ENCODE peak calls at places on chromosomes 3 and 15, in seven cellular contexts. One of them, this sample, is unnamed.

GRCh38 chr15:44066211-44066827 is 128.8 kb downstream of the FRMD5 start:
- DNase-seq in OCI-LY7: peak
- DNase-seq in suprapubic skin: no peak
- DNase-seq in thoracic aorta: no peak
- DNase-seq in fibroblast of lung: peak
- DNase-seq in left ventricle myocardium inferior: no peak
- DNase-seq in tibial nerve: peak
- DNase-seq in this sample: peak

GRCh38 chr3:174285242-174285641 is 573.9 kb upstream of the NAALADL2 start:
- DNase-seq in OCI-LY7: no peak
- DNase-seq in suprapubic skin: no peak
- DNase-seq in thoracic aorta: no peak
- DNase-seq in fibroblast of lung: no peak
- DNase-seq in left ventricle myocardium inferior: no peak
- DNase-seq in tibial nerve: no peak
- DNase-seq in this sample: no peak

GRCh38 chr15:65286069-65286703 is 497 bp downstream of the PARP16 start:
- DNase-seq in OCI-LY7: peak
- DNase-seq in suprapubic skin: no peak
- DNase-seq in thoracic aorta: no peak
- DNase-seq in fibroblast of lung: peak
- DNase-seq in left ventricle myocardium inferior: no peak
- DNase-seq in tibial nerve: no peak
- DNase-seq in this sample: peak

GRCh38 chr3:59084598-59084997 is 34.8 kb upstream of the CFAP20DC start:
- DNase-seq in OCI-LY7: no peak
- DNase-seq in suprapubic skin: no peak
- DNase-seq in thoracic aorta: no peak
- DNase-seq in fibroblast of lung: no peak
- DNase-seq in left ventricle myocardium inferior: no peak
- DNase-seq in tibial nerve: no peak
- DNase-seq in this sample: peak

GRCh38 chr15:33738941-33739664 is 229.2 kb upstream of the CHRM5 start:
- DNase-seq in OCI-LY7: no peak
- DNase-seq in suprapubic skin: no peak
- DNase-seq in thoracic aorta: no peak
- DNase-seq in fibroblast of lung: no peak
- DNase-seq in left ventricle myocardium inferior: no peak
- DNase-seq in tibial nerve: no peak
- DNase-seq in this sample: no peak

GRCh38 chr3:11434017-11434526 is 161.9 kb downstream of the ATG7 start:
- DNase-seq in OCI-LY7: no peak
- DNase-seq in suprapubic skin: peak
- DNase-seq in thoracic aorta: peak
- DNase-seq in fibroblast of lung: peak
- DNase-seq in left ventricle myocardium inferior: peak
- DNase-seq in tibial nerve: peak
- DNase-seq in this sample: peak

GRCh38 chr15:29988689-29989088 is 94.1 kb upstream of the GOLGA8J start:
- DNase-seq in OCI-LY7: no peak
- DNase-seq in suprapubic skin: no peak
- DNase-seq in thoracic aorta: no peak
- DNase-seq in fibroblast of lung: peak
- DNase-seq in left ventricle myocardium inferior: no peak
- DNase-seq in tibial nerve: no peak
- DNase-seq in this sample: no peak

GRCh38 chr3:40387001-40387894 is at the start of gene ENTPD3:
- DNase-seq in OCI-LY7: no peak
- DNase-seq in suprapubic skin: no peak
- DNase-seq in thoracic aorta: no peak
- DNase-seq in fibroblast of lung: peak
- DNase-seq in left ventricle myocardium inferior: no peak
- DNase-seq in tibial nerve: no peak
- DNase-seq in this sample: peak

GRCh38 chr15:39273805-39274411 is 307.0 kb upstream of the THBS1 start:
- DNase-seq in OCI-LY7: no peak
- DNase-seq in suprapubic skin: no peak
- DNase-seq in thoracic aorta: no peak
- DNase-seq in fibroblast of lung: peak
- DNase-seq in left ventricle myocardium inferior: no peak
- DNase-seq in tibial nerve: no peak
- DNase-seq in this sample: peak

GRCh38 chr15:89457086-89457485 is 39.3 kb downstream of the RHCG start:
- DNase-seq in OCI-LY7: peak
- DNase-seq in suprapubic skin: no peak
- DNase-seq in thoracic aorta: no peak
- DNase-seq in fibroblast of lung: peak
- DNase-seq in left ventricle myocardium inferior: no peak
- DNase-seq in tibial nerve: no peak
- DNase-seq in this sample: no peak

GRCh38 chr15:91849749-91850161 is 3.8 kb upstream of the SLCO3A1 start:
- DNase-seq in OCI-LY7: peak
- DNase-seq in suprapubic skin: no peak
- DNase-seq in thoracic aorta: no peak
- DNase-seq in fibroblast of lung: peak
- DNase-seq in left ventricle myocardium inferior: no peak
- DNase-seq in tibial nerve: no peak
- DNase-seq in this sample: peak

GRCh38 chr3:71385040-71385685 is 198.4 kb downstream of the FOXP1 start:
- DNase-seq in OCI-LY7: no peak
- DNase-seq in suprapubic skin: no peak
- DNase-seq in thoracic aorta: no peak
- DNase-seq in fibroblast of lung: peak
- DNase-seq in left ventricle myocardium inferior: no peak
- DNase-seq in tibial nerve: no peak
- DNase-seq in this sample: no peak

GRCh38 chr15:78035861-78036476 is 41.5 kb downstream of the TBC1D2B start:
- DNase-seq in OCI-LY7: no peak
- DNase-seq in suprapubic skin: no peak
- DNase-seq in thoracic aorta: no peak
- DNase-seq in fibroblast of lung: no peak
- DNase-seq in left ventricle myocardium inferior: no peak
- DNase-seq in tibial nerve: no peak
- DNase-seq in this sample: no peak

GRCh38 chr3:179546814-179547241 is 15.9 kb upstream of the ACTL6A start:
- DNase-seq in OCI-LY7: no peak
- DNase-seq in suprapubic skin: no peak
- DNase-seq in thoracic aorta: no peak
- DNase-seq in fibroblast of lung: no peak
- DNase-seq in left ventricle myocardium inferior: no peak
- DNase-seq in tibial nerve: no peak
- DNase-seq in this sample: peak

GRCh38 chr3:98986073-98986472 is 84.6 kb upstream of the DCBLD2 start:
- DNase-seq in OCI-LY7: peak
- DNase-seq in suprapubic skin: no peak
- DNase-seq in thoracic aorta: no peak
- DNase-seq in fibroblast of lung: peak
- DNase-seq in left ventricle myocardium inferior: no peak
- DNase-seq in tibial nerve: no peak
- DNase-seq in this sample: peak
- H3K4me3 ChIP-seq in OCI-LY7: no peak
- H3K4me3 ChIP-seq in suprapubic skin: no peak
- H3K4me3 ChIP-seq in thoracic aorta: no peak
- H3K4me3 ChIP-seq in fibroblast of lung: no peak
- H3K4me3 ChIP-seq in left ventricle myocardium inferior: no peak
- H3K4me3 ChIP-seq in tibial nerve: no peak
- H3K4me3 ChIP-seq in this sample: no peak

DNA sequence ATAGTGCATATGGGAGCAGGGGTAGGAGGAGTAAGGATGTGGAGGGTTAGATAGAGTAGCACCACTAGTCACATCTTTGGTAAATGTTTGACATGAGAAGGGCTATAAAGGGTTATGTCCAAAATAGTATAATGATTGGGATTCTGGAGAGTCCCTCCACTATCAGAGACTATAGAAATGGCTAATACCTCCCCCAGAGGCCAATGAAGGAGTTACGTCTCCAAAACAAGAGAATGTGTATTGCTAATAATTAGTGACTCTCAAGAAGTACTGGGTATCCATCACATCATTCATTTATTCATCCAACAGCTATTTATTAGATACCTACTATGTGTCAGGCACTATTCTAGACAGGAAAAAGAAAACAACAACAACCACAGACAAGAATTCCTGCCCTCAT is 203.7 kb upstream of the UMPS start:
- DNase-seq in OCI-LY7: no peak
- DNase-seq in suprapubic skin: no peak
- DNase-seq in thoracic aorta: no peak
- DNase-seq in fibroblast of lung: no peak
- DNase-seq in left ventricle myocardium inferior: no peak
- DNase-seq in tibial nerve: no peak
- DNase-seq in this sample: no peak
- TF ChIP-seq CTCF in OCI-LY7: no peak
- TF ChIP-seq CTCF in suprapubic skin: no peak
- TF ChIP-seq CTCF in thoracic aorta: no peak
- TF ChIP-seq CTCF in fibroblast of lung: no peak
- TF ChIP-seq CTCF in left ventricle myocardium inferior: no peak
- TF ChIP-seq CTCF in tibial nerve: no peak
- TF ChIP-seq CTCF in this sample: no peak

GRCh38 chr3:129448187-129448895 is 8.3 kb downstream of the IFT122 start:
- DNase-seq in OCI-LY7: no peak
- DNase-seq in suprapubic skin: no peak
- DNase-seq in thoracic aorta: no peak
- DNase-seq in fibroblast of lung: no peak
- DNase-seq in left ventricle myocardium inferior: no peak
- DNase-seq in tibial nerve: no peak
- DNase-seq in this sample: no peak
- H3K4me3 ChIP-seq in OCI-LY7: no peak
- H3K4me3 ChIP-seq in suprapubic skin: no peak
- H3K4me3 ChIP-seq in thoracic aorta: no peak
- H3K4me3 ChIP-seq in fibroblast of lung: no peak
- H3K4me3 ChIP-seq in left ventricle myocardium inferior: no peak
- H3K4me3 ChIP-seq in tibial nerve: no peak
- H3K4me3 ChIP-seq in this sample: no peak

GRCh38 chr15:99727733-99728132 is 5.5 kb downstream of the LYSMD4 start:
- DNase-seq in OCI-LY7: no peak
- DNase-seq in suprapubic skin: no peak
- DNase-seq in thoracic aorta: no peak
- DNase-seq in fibroblast of lung: no peak
- DNase-seq in left ventricle myocardium inferior: no peak
- DNase-seq in tibial nerve: no peak
- DNase-seq in this sample: no peak

GRCh38 chr15:99732268-99732641 is 982 bp downstream of the LYSMD4 start:
- DNase-seq in OCI-LY7: no peak
- DNase-seq in suprapubic skin: no peak
- DNase-seq in thoracic aorta: no peak
- DNase-seq in fibroblast of lung: peak
- DNase-seq in left ventricle myocardium inferior: no peak
- DNase-seq in tibial nerve: no peak
- DNase-seq in this sample: no peak

GRCh38 chr15:99729327-99729726 is 3.9 kb downstream of the LYSMD4 start:
- DNase-seq in OCI-LY7: no peak
- DNase-seq in suprapubic skin: no peak
- DNase-seq in thoracic aorta: no peak
- DNase-seq in fibroblast of lung: no peak
- DNase-seq in left ventricle myocardium inferior: no peak
- DNase-seq in tibial nerve: no peak
- DNase-seq in this sample: no peak

GRCh38 chr15:99731336-99732267 is 1.6 kb downstream of the LYSMD4 start:
- DNase-seq in OCI-LY7: no peak
- DNase-seq in suprapubic skin: no peak
- DNase-seq in thoracic aorta: no peak
- DNase-seq in fibroblast of lung: no peak
- DNase-seq in left ventricle myocardium inferior: no peak
- DNase-seq in tibial nerve: no peak
- DNase-seq in this sample: no peak

DNA sequence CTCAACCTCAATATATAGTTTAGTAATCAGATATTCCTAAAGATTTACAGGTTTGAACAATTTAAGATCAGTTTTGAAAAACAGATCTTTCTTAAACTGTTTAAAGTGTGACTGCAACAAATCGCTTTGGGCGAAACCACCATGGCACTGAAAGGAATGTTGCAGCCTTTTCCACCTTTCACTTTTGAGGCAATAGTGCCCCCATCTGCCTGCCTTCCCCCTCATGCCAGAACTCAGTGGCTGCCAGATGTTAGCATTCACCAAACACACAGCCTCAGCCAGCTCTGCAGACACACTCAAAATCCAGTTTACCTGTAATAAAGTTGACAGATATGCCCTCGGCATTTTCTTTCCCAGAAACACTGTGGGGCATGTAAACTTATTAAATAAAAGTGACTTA is 3.3 kb downstream of the LYSMD4 start:
- DNase-seq in OCI-LY7: peak
- DNase-seq in suprapubic skin: no peak
- DNase-seq in thoracic aorta: no peak
- DNase-seq in fibroblast of lung: peak
- DNase-seq in left ventricle myocardium inferior: no peak
- DNase-seq in tibial nerve: peak
- DNase-seq in this sample: peak
- TF ChIP-seq CTCF in OCI-LY7: peak
- TF ChIP-seq CTCF in suprapubic skin: peak
- TF ChIP-seq CTCF in thoracic aorta: peak
- TF ChIP-seq CTCF in fibroblast of lung: peak
- TF ChIP-seq CTCF in left ventricle myocardium inferior: peak
- TF ChIP-seq CTCF in tibial nerve: peak
- TF ChIP-seq CTCF in this sample: peak

GRCh38 chr3:126355777-126356372 is 1.3 kb downstream of the KLF15 start:
- DNase-seq in OCI-LY7: peak
- DNase-seq in suprapubic skin: peak
- DNase-seq in thoracic aorta: peak
- DNase-seq in fibroblast of lung: peak
- DNase-seq in left ventricle myocardium inferior: peak
- DNase-seq in tibial nerve: peak
- DNase-seq in this sample: no peak
- H3K4me3 ChIP-seq in OCI-LY7: peak
- H3K4me3 ChIP-seq in suprapubic skin: peak
- H3K4me3 ChIP-seq in thoracic aorta: peak
- H3K4me3 ChIP-seq in fibroblast of lung: peak
- H3K4me3 ChIP-seq in left ventricle myocardium inferior: peak
- H3K4me3 ChIP-seq in tibial nerve: peak
- H3K4me3 ChIP-seq in this sample: peak

GRCh38 chr3:153927107-153927506 is 194.1 kb upstream of the ARHGEF26 start:
- DNase-seq in OCI-LY7: peak
- DNase-seq in suprapubic skin: no peak
- DNase-seq in thoracic aorta: no peak
- DNase-seq in fibroblast of lung: peak
- DNase-seq in left ventricle myocardium inferior: no peak
- DNase-seq in tibial nerve: peak
- DNase-seq in this sample: peak
- TF ChIP-seq CTCF in OCI-LY7: peak
- TF ChIP-seq CTCF in suprapubic skin: no peak
- TF ChIP-seq CTCF in thoracic aorta: no peak
- TF ChIP-seq CTCF in fibroblast of lung: no peak
- TF ChIP-seq CTCF in left ventricle myocardium inferior: no peak
- TF ChIP-seq CTCF in tibial nerve: peak
- TF ChIP-seq CTCF in this sample: no peak